ENCODE peak calls at places on chromosomes 4 and X, in eight cellular contexts. One of them, this sample, is unnamed. For H3K4me1 and H3K9me3, the result is how much of the 10 kb centered on the place peaks cover.

GRCh38 chr4:186628058-186628711 is 72.8 kb upstream of the MTNR1A start:
- DNase-seq in sigmoid colon: no peak
- DNase-seq in tibial nerve: no peak
- DNase-seq in transverse colon: no peak
- DNase-seq in OCI-LY7: peak
- DNase-seq in upper lobe of right lung: no peak
- DNase-seq in Peyer's patch: no peak
- DNase-seq in left ventricle myocardium inferior: no peak
- DNase-seq in this sample: no peak

GRCh38 chrX:153640045-153640686 is 6.8 kb upstream of the DUSP9 start:
- DNase-seq in sigmoid colon: no peak
- DNase-seq in tibial nerve: no peak
- DNase-seq in transverse colon: no peak
- DNase-seq in OCI-LY7: no peak
- DNase-seq in upper lobe of right lung: no peak
- DNase-seq in Peyer's patch: no peak
- DNase-seq in left ventricle myocardium inferior: no peak
- DNase-seq in this sample: no peak

GRCh38 chr4:103079621-103080020 is 3.1 kb upstream of the SLC9B2 start:
- DNase-seq in sigmoid colon: no peak
- DNase-seq in tibial nerve: no peak
- DNase-seq in transverse colon: no peak
- DNase-seq in OCI-LY7: no peak
- DNase-seq in upper lobe of right lung: no peak
- DNase-seq in Peyer's patch: no peak
- DNase-seq in left ventricle myocardium inferior: no peak
- DNase-seq in this sample: no peak

GRCh38 chr4:120348521-120348920 is 281.9 kb upstream of the MAD2L1 start:
- DNase-seq in sigmoid colon: no peak
- DNase-seq in tibial nerve: no peak
- DNase-seq in transverse colon: no peak
- DNase-seq in OCI-LY7: no peak
- DNase-seq in upper lobe of right lung: no peak
- DNase-seq in Peyer's patch: no peak
- DNase-seq in left ventricle myocardium inferior: no peak
- DNase-seq in this sample: no peak

GRCh38 chr4:5749568-5749967 is 38.6 kb downstream of the EVC start:
- DNase-seq in sigmoid colon: peak
- DNase-seq in tibial nerve: no peak
- DNase-seq in transverse colon: no peak
- DNase-seq in OCI-LY7: no peak
- DNase-seq in upper lobe of right lung: peak
- DNase-seq in Peyer's patch: no peak
- DNase-seq in left ventricle myocardium inferior: no peak
- DNase-seq in this sample: no peak

GRCh38 chr4:80266267-80266901 is at the start of gene FGF5:
- DNase-seq in sigmoid colon: peak
- DNase-seq in tibial nerve: peak
- DNase-seq in transverse colon: peak
- DNase-seq in OCI-LY7: no peak
- DNase-seq in upper lobe of right lung: peak
- DNase-seq in Peyer's patch: no peak
- DNase-seq in left ventricle myocardium inferior: peak
- DNase-seq in this sample: no peak

GRCh38 chr4:147984065-147984777 is 252.3 kb downstream of the ARHGAP10 start:
- DNase-seq in sigmoid colon: no peak
- DNase-seq in tibial nerve: no peak
- DNase-seq in transverse colon: peak
- DNase-seq in OCI-LY7: peak
- DNase-seq in upper lobe of right lung: no peak
- DNase-seq in Peyer's patch: no peak
- DNase-seq in left ventricle myocardium inferior: no peak
- DNase-seq in this sample: no peak

GRCh38 chrX:36160056-36160455 is 240.5 kb downstream of the CFAP47 start:
- DNase-seq in sigmoid colon: no peak
- DNase-seq in tibial nerve: no peak
- DNase-seq in transverse colon: no peak
- DNase-seq in OCI-LY7: no peak
- DNase-seq in upper lobe of right lung: no peak
- DNase-seq in Peyer's patch: no peak
- DNase-seq in left ventricle myocardium inferior: no peak
- DNase-seq in this sample: no peak

GRCh38 chrX:45756562-45756961 is 555.9 kb upstream of the DIPK2B start:
- DNase-seq in sigmoid colon: no peak
- DNase-seq in tibial nerve: no peak
- DNase-seq in transverse colon: no peak
- DNase-seq in OCI-LY7: no peak
- DNase-seq in upper lobe of right lung: no peak
- DNase-seq in Peyer's patch: peak
- DNase-seq in left ventricle myocardium inferior: no peak
- DNase-seq in this sample: no peak

GRCh38 chr4:176988226-176988625 is 195.5 kb upstream of the VEGFC start:
- DNase-seq in sigmoid colon: no peak
- DNase-seq in tibial nerve: no peak
- DNase-seq in transverse colon: no peak
- DNase-seq in OCI-LY7: no peak
- DNase-seq in upper lobe of right lung: no peak
- DNase-seq in Peyer's patch: no peak
- DNase-seq in left ventricle myocardium inferior: no peak
- DNase-seq in this sample: no peak

GRCh38 chr4:105306158-105306781 is 159.6 kb downstream of the TET2 start:
- DNase-seq in sigmoid colon: no peak
- DNase-seq in tibial nerve: no peak
- DNase-seq in transverse colon: no peak
- DNase-seq in OCI-LY7: no peak
- DNase-seq in upper lobe of right lung: peak
- DNase-seq in Peyer's patch: no peak
- DNase-seq in left ventricle myocardium inferior: no peak
- DNase-seq in this sample: no peak

GRCh38 chr4:8046925-8047541 is 107.4 kb upstream of the AFAP1 start:
- DNase-seq in sigmoid colon: no peak
- DNase-seq in tibial nerve: no peak
- DNase-seq in transverse colon: no peak
- DNase-seq in OCI-LY7: no peak
- DNase-seq in upper lobe of right lung: no peak
- DNase-seq in Peyer's patch: no peak
- DNase-seq in left ventricle myocardium inferior: no peak
- DNase-seq in this sample: no peak

GRCh38 chr4:74316397-74316796 is 8.1 kb downstream of the EPGN start:
- DNase-seq in sigmoid colon: no peak
- DNase-seq in tibial nerve: no peak
- DNase-seq in transverse colon: no peak
- DNase-seq in OCI-LY7: no peak
- DNase-seq in upper lobe of right lung: no peak
- DNase-seq in Peyer's patch: no peak
- DNase-seq in left ventricle myocardium inferior: no peak
- DNase-seq in this sample: no peak

GRCh38 chrX:19017271-19017670 is 33.4 kb upstream of the PHKA2 start:
- DNase-seq in sigmoid colon: no peak
- DNase-seq in tibial nerve: no peak
- DNase-seq in transverse colon: no peak
- DNase-seq in OCI-LY7: peak
- DNase-seq in upper lobe of right lung: no peak
- DNase-seq in Peyer's patch: no peak
- DNase-seq in left ventricle myocardium inferior: no peak
- DNase-seq in this sample: peak

GRCh38 chrX:153645921-153646481 is 1.0 kb upstream of the DUSP9 start:
- DNase-seq in sigmoid colon: peak
- DNase-seq in tibial nerve: no peak
- DNase-seq in transverse colon: no peak
- DNase-seq in OCI-LY7: no peak
- DNase-seq in upper lobe of right lung: no peak
- DNase-seq in Peyer's patch: no peak
- DNase-seq in left ventricle myocardium inferior: no peak
- DNase-seq in this sample: no peak

GRCh38 chr4:11623726-11624037 is 195.0 kb upstream of the HS3ST1 start:
- DNase-seq in sigmoid colon: no peak
- DNase-seq in tibial nerve: no peak
- DNase-seq in transverse colon: peak
- DNase-seq in OCI-LY7: no peak
- DNase-seq in upper lobe of right lung: no peak
- DNase-seq in Peyer's patch: peak
- DNase-seq in left ventricle myocardium inferior: peak
- DNase-seq in this sample: peak

GRCh38 chrX:51956441-51956840 is 63.0 kb downstream of the MAGED1 start:
- DNase-seq in sigmoid colon: no peak
- DNase-seq in tibial nerve: no peak
- DNase-seq in transverse colon: no peak
- DNase-seq in OCI-LY7: no peak
- DNase-seq in upper lobe of right lung: no peak
- DNase-seq in Peyer's patch: no peak
- DNase-seq in left ventricle myocardium inferior: no peak
- DNase-seq in this sample: no peak

GRCh38 chrX:107571296-107571998 is 56.9 kb upstream of the PRPS1 start:
- DNase-seq in sigmoid colon: no peak
- DNase-seq in tibial nerve: no peak
- DNase-seq in transverse colon: no peak
- DNase-seq in OCI-LY7: no peak
- DNase-seq in upper lobe of right lung: no peak
- DNase-seq in Peyer's patch: no peak
- DNase-seq in left ventricle myocardium inferior: no peak
- DNase-seq in this sample: no peak

GRCh38 chrX:101550825-101551767 is 749 bp downstream of the ARMCX1 start:
- DNase-seq in sigmoid colon: peak
- DNase-seq in tibial nerve: peak
- DNase-seq in transverse colon: no peak
- DNase-seq in OCI-LY7: no peak
- DNase-seq in upper lobe of right lung: peak
- DNase-seq in Peyer's patch: no peak
- DNase-seq in left ventricle myocardium inferior: peak
- DNase-seq in this sample: peak

GRCh38 chr4:184064877-184065276 is 152.8 kb downstream of the ENPP6 start:
- DNase-seq in sigmoid colon: no peak
- DNase-seq in tibial nerve: no peak
- DNase-seq in transverse colon: peak
- DNase-seq in OCI-LY7: no peak
- DNase-seq in upper lobe of right lung: no peak
- DNase-seq in Peyer's patch: no peak
- DNase-seq in left ventricle myocardium inferior: no peak
- DNase-seq in this sample: peak

GRCh38 chr4:133270021-133270570 is 121.0 kb downstream of the PCDH10 start:
- DNase-seq in sigmoid colon: no peak
- DNase-seq in tibial nerve: no peak
- DNase-seq in transverse colon: no peak
- DNase-seq in OCI-LY7: no peak
- DNase-seq in upper lobe of right lung: no peak
- DNase-seq in Peyer's patch: no peak
- DNase-seq in left ventricle myocardium inferior: no peak
- DNase-seq in this sample: no peak

DNA sequence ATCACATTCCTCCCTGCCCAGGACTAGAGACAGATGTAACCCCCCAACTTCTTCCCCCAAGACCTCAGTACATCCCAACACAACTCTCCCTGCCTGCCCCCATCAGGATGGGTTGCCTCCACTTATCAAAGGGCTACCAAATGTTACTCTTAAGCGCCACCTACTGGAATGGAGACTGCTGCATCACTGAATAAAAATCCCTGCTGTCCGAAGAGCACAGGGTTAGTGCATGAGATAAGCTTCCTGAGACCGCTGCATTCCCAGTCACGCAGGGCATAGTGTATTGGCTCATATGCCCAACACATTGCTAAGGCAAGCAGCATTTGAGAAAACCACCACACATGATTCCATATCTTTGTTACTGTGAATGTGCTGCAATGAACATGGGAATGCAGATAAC is 544.5 kb downstream of the PPP4R3C start:
- DNase-seq in sigmoid colon: no peak
- DNase-seq in tibial nerve: no peak
- DNase-seq in transverse colon: no peak
- DNase-seq in OCI-LY7: peak
- DNase-seq in upper lobe of right lung: no peak
- DNase-seq in Peyer's patch: no peak
- DNase-seq in left ventricle myocardium inferior: no peak
- DNase-seq in this sample: no peak
- TF ChIP-seq CTCF in sigmoid colon: no peak
- TF ChIP-seq CTCF in tibial nerve: no peak
- TF ChIP-seq CTCF in transverse colon: no peak
- TF ChIP-seq CTCF in OCI-LY7: peak
- TF ChIP-seq CTCF in upper lobe of right lung: no peak
- TF ChIP-seq CTCF in Peyer's patch: no peak
- TF ChIP-seq CTCF in left ventricle myocardium inferior: peak
- TF ChIP-seq CTCF in this sample: no peak

GRCh38 chr4:2482693-2483092 is 13.8 kb downstream of the RNF4 start:
- DNase-seq in sigmoid colon: no peak
- DNase-seq in tibial nerve: peak
- DNase-seq in transverse colon: no peak
- DNase-seq in OCI-LY7: peak
- DNase-seq in upper lobe of right lung: no peak
- DNase-seq in Peyer's patch: peak
- DNase-seq in left ventricle myocardium inferior: peak
- DNase-seq in this sample: no peak
- H3K4me1 ChIP-seq in sigmoid colon: half or more
- H3K4me1 ChIP-seq in tibial nerve: half or more
- H3K4me1 ChIP-seq in transverse colon: half or more
- H3K4me1 ChIP-seq in OCI-LY7: half or more
- H3K4me1 ChIP-seq in upper lobe of right lung: half or more
- H3K4me1 ChIP-seq in Peyer's patch: under half
- H3K4me1 ChIP-seq in left ventricle myocardium inferior: half or more
- H3K4me1 ChIP-seq in this sample: half or more

DNA sequence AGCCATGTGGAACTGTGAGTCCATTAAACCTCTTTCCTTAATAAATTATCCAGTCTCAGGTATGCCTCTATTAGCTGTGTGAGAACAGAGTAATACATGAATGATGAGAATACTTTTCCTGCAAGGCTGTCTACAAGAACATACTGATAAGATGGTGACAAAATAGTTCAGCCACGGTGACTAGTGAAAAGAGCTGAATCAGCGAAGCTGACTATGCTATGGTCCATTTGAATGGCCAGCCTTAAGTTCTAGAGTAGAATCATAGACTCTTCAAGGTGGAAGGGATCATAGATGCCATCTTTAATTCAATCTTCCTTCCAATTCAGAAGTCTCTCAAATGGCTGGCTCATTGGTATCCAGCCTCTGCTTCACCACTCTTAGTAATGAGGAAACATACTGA is 163.3 kb downstream of the SPANXN1 start:
- DNase-seq in sigmoid colon: no peak
- DNase-seq in tibial nerve: no peak
- DNase-seq in transverse colon: no peak
- DNase-seq in OCI-LY7: no peak
- DNase-seq in upper lobe of right lung: no peak
- DNase-seq in Peyer's patch: no peak
- DNase-seq in left ventricle myocardium inferior: no peak
- DNase-seq in this sample: no peak
- H3K9me3 ChIP-seq in sigmoid colon: under half
- H3K9me3 ChIP-seq in tibial nerve: under half
- H3K9me3 ChIP-seq in transverse colon: under half
- H3K9me3 ChIP-seq in OCI-LY7: under half
- H3K9me3 ChIP-seq in upper lobe of right lung: under half
- H3K9me3 ChIP-seq in Peyer's patch: under half
- H3K9me3 ChIP-seq in left ventricle myocardium inferior: under half
- H3K9me3 ChIP-seq in this sample: under half

GRCh38 chrX:3548743-3549441 is 164.6 kb downstream of the PRKX start:
- DNase-seq in sigmoid colon: no peak
- DNase-seq in tibial nerve: peak
- DNase-seq in transverse colon: no peak
- DNase-seq in OCI-LY7: peak
- DNase-seq in upper lobe of right lung: no peak
- DNase-seq in Peyer's patch: no peak
- DNase-seq in left ventricle myocardium inferior: no peak
- DNase-seq in this sample: no peak
- TF ChIP-seq CTCF in sigmoid colon: no peak
- TF ChIP-seq CTCF in tibial nerve: no peak
- TF ChIP-seq CTCF in transverse colon: no peak
- TF ChIP-seq CTCF in OCI-LY7: peak
- TF ChIP-seq CTCF in upper lobe of right lung: peak
- TF ChIP-seq CTCF in Peyer's patch: no peak
- TF ChIP-seq CTCF in left ventricle myocardium inferior: peak
- TF ChIP-seq CTCF in this sample: no peak

GRCh38 chr4:26931961-26932360 is 71.3 kb downstream of the STIM2 start:
- DNase-seq in sigmoid colon: no peak
- DNase-seq in tibial nerve: no peak
- DNase-seq in transverse colon: no peak
- DNase-seq in OCI-LY7: no peak
- DNase-seq in upper lobe of right lung: no peak
- DNase-seq in Peyer's patch: no peak
- DNase-seq in left ventricle myocardium inferior: no peak
- DNase-seq in this sample: no peak
- H3K4me1 ChIP-seq in sigmoid colon: under half
- H3K4me1 ChIP-seq in tibial nerve: under half
- H3K4me1 ChIP-seq in transverse colon: under half
- H3K4me1 ChIP-seq in OCI-LY7: under half
- H3K4me1 ChIP-seq in upper lobe of right lung: under half
- H3K4me1 ChIP-seq in Peyer's patch: under half
- H3K4me1 ChIP-seq in left ventricle myocardium inferior: under half
- H3K4me1 ChIP-seq in this sample: under half